ENCODE peak calls at places on chromosomes 2 and 18, in eight cellular contexts. U is body of pancreas, H is heart left ventricle, R is A549, I is transverse colon, M is ovary, S is upper lobe of left lung, N is endothelial cell of umbilical vein. T is an unnamed sample.

GRCh38 chr2:233244818-233245217 is 6.7 kb upstream of the ATG16L1 start:
- DNase-seq in M (no peak), N (no peak), U (no peak), S (no peak), R (peak), H (no peak), I (no peak), T (no peak)

GRCh38 chr18:11785444-11786055 is 65.7 kb upstream of the CHMP1B start:
- DNase-seq in N (no peak), U (no peak), R (no peak), S (no peak), M (no peak), H (no peak), I (no peak), T (no peak)

GRCh38 chr2:20439193-20439475 is 7.7 kb upstream of the RHOB start:
- DNase-seq in H (no peak), N (peak), S (peak), I (peak), U (peak), M (no peak), R (peak), T (no peak)

GRCh38 chr2:38010995-38011394 is 65.0 kb downstream of the CYP1B1 start:
- DNase-seq in N (no peak), R (no peak), S (no peak), I (no peak), U (no peak), M (no peak), H (no peak), T (no peak)

GRCh38 chr2:263022-263738 is 652 bp downstream of the SH3YL1 start:
- DNase-seq in N (no peak), S (no peak), M (no peak), R (no peak), I (peak), U (peak), H (no peak), T (no peak)

GRCh38 chr2:186059096-186059495 is 320.5 kb downstream of the FSIP2 start:
- DNase-seq in I (no peak), R (no peak), H (peak), S (no peak), U (peak), N (peak), M (no peak), T (no peak)

GRCh38 chr18:54388203-54389142 is 30.8 kb downstream of the C18orf54 start:
- DNase-seq in M (no peak), R (peak), N (peak), I (peak), S (peak), U (peak), H (no peak), T (peak)

GRCh38 chr18:45285251-45285650 is 330.0 kb upstream of the SLC14A2 start:
- DNase-seq in S (no peak), M (no peak), H (no peak), R (no peak), N (no peak), U (no peak), I (no peak), T (no peak)

GRCh38 chr2:9286553-9287399 is 80.2 kb downstream of the ASAP2 start:
- DNase-seq in S (no peak), R (no peak), N (peak), M (no peak), I (no peak), U (no peak), H (no peak), T (no peak)

GRCh38 chr2:241894056-241894641 is 24.6 kb downstream of the RTP5 start:
- DNase-seq in U (peak), S (peak), H (no peak), M (peak), I (no peak), N (no peak), R (no peak), T (no peak)

GRCh38 chr2:18926633-18927524 is 337.5 kb upstream of the NT5C1B start:
- DNase-seq in I (no peak), U (no peak), S (no peak), M (no peak), R (no peak), H (no peak), N (no peak), T (no peak)

GRCh38 chr2:134862674-134863073 is 24.3 kb downstream of the ACMSD start:
- DNase-seq in M (no peak), H (no peak), I (no peak), S (no peak), R (no peak), U (no peak), N (no peak), T (no peak)

GRCh38 chr2:240233891-240234502 is 93.5 kb upstream of the OTOS start:
- DNase-seq in H (peak), S (peak), U (peak), N (no peak), M (peak), I (no peak), R (no peak), T (no peak)

GRCh38 chr2:229409751-229410181 is 138.7 kb upstream of the PID1 start:
- DNase-seq in S (no peak), N (no peak), M (no peak), I (no peak), H (no peak), R (no peak), U (no peak), T (no peak)

GRCh38 chr2:118013221-118013723 is 598 bp downstream of the CCDC93 start:
- DNase-seq in M (peak), U (peak), H (peak), R (no peak), N (peak), S (peak), I (peak), T (peak)

GRCh38 chr18:22168360-22168921 is 948 bp upstream of the GATA6 start:
- DNase-seq in M (no peak), S (no peak), I (peak), U (peak), R (peak), H (no peak), N (peak), T (peak)

GRCh38 chr2:219636144-219636915 is 8.9 kb downstream of the SLC4A3 start:
- DNase-seq in H (peak), N (no peak), M (peak), S (no peak), I (no peak), U (no peak), R (no peak), T (peak)

GRCh38 chr2:33304032-33304864 is 172.2 kb upstream of the RASGRP3 start:
- DNase-seq in U (no peak), H (no peak), N (peak), S (no peak), M (no peak), I (no peak), R (no peak), T (no peak)

GRCh38 chr2:3204031-3204430 is 173.6 kb downstream of the EIPR1 start:
- DNase-seq in U (no peak), R (no peak), S (no peak), M (no peak), I (no peak), H (no peak), N (no peak), T (no peak)

GRCh38 chr2:62197017-62197586 is 1.2 kb downstream of the B3GNT2 start:
- DNase-seq in S (no peak), H (no peak), R (no peak), I (peak), M (no peak), N (peak), U (peak), T (peak)

GRCh38 chr2:26238301-26238958 is 6.0 kb downstream of the HADHA start:
- DNase-seq in N (no peak), I (no peak), M (no peak), S (peak), U (peak), H (no peak), R (no peak), T (peak)

GRCh38 chr2:62604336-62604735 is 98.3 kb upstream of the TMEM17 start:
- DNase-seq in H (no peak), I (no peak), U (no peak), N (no peak), R (peak), M (no peak), S (no peak), T (no peak)

GRCh38 chr2:150192701-150193100 is 294.8 kb downstream of the RND3 start:
- DNase-seq in U (no peak), N (no peak), S (no peak), I (no peak), M (no peak), R (no peak), H (no peak), T (no peak)

GRCh38 chr2:235669269-235669831 is 175.5 kb downstream of the AGAP1 start:
- DNase-seq in M (peak), I (peak), S (peak), H (peak), U (peak), R (peak), N (peak), T (no peak)

GRCh38 chr2:187349328-187349944 is 98.6 kb downstream of the CALCRL start:
- DNase-seq in U (no peak), I (no peak), S (no peak), H (no peak), N (no peak), M (no peak), R (no peak), T (no peak)

GRCh38 chr2:27756544-27757498 is 14.7 kb upstream of the MRPL33 start:
- DNase-seq in R (no peak), M (no peak), N (no peak), H (peak), S (peak), U (peak), I (no peak), T (peak)

GRCh38 chr2:17749753-17750438 is 3.7 kb downstream of the SMC6 start:
- DNase-seq in R (no peak), S (no peak), N (no peak), M (no peak), H (no peak), U (no peak), I (no peak), T (no peak)
- H3K4me3 ChIP-seq in R (no peak), S (no peak), N (no peak), M (no peak), H (no peak), U (no peak), I (no peak), T (no peak)

GRCh38 chr2:105842555-105842954 is 97.8 kb downstream of the NCK2 start:
- DNase-seq in N (no peak), H (no peak), M (no peak), R (no peak), U (no peak), S (no peak), I (no peak), T (no peak)
- TF ChIP-seq POLR2A in N (no peak), H (no peak), M (no peak), R (no peak), U (no peak), S (no peak), I (no peak), T (no peak)

DNA sequence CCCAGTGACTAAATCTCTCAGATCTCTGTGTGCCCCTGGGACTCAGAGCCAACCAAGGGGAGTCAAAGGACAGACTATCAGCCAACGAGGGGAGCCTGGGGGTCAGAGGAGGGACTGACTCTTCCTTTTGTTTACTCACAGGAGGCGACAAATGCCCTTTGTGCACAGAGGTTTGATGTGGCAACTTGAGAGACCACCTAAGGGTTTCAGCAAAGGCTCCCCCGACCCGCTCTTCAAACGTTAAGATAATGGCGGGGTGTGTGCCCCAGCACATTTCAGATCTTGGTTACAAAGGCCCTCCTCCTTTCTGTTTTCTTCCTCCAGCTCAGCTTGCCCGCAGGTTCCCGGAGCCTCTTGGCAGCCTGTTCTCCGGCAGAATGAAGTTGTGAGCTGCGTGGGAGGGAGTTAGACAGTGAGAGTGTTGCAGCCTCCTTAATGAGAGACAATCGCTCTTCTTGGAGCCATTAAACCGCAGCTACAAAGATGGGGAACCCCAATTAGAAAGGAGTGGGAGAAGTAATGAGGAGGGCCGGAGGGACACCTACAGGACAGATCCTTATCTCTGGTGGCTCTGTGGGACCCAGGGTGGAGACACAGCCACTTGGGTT is 76.2 kb downstream of the KIAA2012 start:
- DNase-seq in R (no peak), I (peak), H (peak), N (no peak), M (peak), U (no peak), S (no peak), T (no peak)
- TF ChIP-seq CTCF in R (no peak), I (no peak), H (no peak), N (no peak), M (no peak), U (no peak), S (no peak), T (no peak)

DNA sequence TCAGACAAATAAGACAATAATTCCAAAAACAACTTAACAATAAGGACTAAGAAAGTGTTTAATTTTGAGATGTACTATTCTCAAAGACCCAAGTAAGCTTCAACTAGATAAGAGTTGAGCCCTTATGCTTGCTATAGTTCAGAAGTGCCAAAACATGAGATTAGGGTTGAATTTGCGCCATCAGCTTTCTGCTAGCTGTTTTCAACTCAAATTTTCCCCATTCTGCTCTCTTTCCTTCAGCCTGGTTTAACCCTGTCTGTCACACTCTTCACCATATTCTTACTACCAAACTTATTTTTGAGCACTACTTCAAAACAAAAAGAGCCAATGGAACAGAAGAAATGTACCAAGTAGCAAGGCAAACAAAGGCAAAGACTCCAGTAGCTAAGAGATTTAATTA is 4.1 kb downstream of the NFE2L2 start:
- DNase-seq in M (no peak), S (no peak), R (no peak), N (no peak), U (no peak), I (no peak), H (no peak), T (no peak)
- H3K4me3 ChIP-seq in M (peak), S (no peak), R (peak), N (no peak), U (no peak), I (peak), H (peak), T (peak)

GRCh38 chr18:67862069-67862468 is 345.5 kb upstream of the DSEL start:
- DNase-seq in H (no peak), R (no peak), S (no peak), M (no peak), I (no peak), U (no peak), N (no peak), T (no peak)

GRCh38 chr18:67864677-67865340 is 348.3 kb upstream of the DSEL start:
- DNase-seq in R (no peak), N (peak), S (no peak), I (no peak), U (no peak), M (no peak), H (no peak), T (no peak)

DNA sequence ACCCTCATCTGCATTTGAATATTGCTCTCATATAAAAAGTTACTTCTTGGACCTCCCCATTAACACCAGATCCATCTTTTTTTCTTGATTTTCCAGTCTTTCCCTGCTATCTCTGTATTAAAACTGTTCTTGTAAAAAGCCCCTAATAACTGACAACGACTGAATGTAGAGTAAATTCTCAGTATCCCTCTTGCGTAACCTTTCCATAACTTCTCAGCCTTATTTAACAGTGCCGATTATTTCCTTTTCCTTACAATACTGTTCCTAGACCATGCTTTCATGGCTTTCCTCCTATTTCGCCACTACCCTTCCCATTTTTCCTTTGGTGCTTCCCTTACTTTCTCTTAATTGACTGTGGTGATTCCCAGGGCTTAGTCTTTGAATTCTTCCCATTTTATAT is 348.9 kb upstream of the DSEL start:
- DNase-seq in I (no peak), N (no peak), S (no peak), R (no peak), H (no peak), M (no peak), U (no peak), T (no peak)
- TF ChIP-seq POLR2A in I (no peak), N (no peak), S (no peak), R (no peak), H (no peak), M (no peak), U (no peak), T (no peak)

DNA sequence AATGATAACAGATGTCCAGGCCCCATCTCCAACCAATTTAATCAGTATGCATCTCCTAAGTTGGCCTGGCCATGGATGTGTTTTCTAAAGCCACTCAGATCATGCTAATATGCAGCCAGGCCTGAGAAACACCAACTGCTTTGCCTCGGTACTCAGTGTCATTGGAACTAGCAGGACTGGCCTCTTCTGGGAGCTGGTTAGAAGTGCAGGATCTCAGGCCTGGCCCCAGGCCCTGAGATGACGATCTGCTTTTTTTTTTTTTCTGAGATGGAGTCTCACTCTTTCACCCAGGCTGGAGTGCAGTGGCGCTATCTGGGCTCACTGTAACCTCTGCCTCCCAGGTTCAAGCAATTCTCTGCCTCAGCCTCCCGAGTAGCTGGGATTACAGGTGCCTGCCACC is 69.1 kb downstream of the IRS1 start:
- DNase-seq in M (no peak), R (peak), U (peak), H (no peak), S (no peak), I (no peak), N (no peak), T (no peak)
- TF ChIP-seq CTCF in M (no peak), R (no peak), U (no peak), H (peak), S (no peak), I (no peak), N (no peak), T (no peak)

T was measured in NB4.